ENCODE peak calls at places on chromosomes 4 and X, in four cellular contexts. N, V, Z and P are unnamed samples.

GRCh38 chr4:173489514-173489913 is 40.5 kb downstream of the HAND2 start:
- DNase-seq in V (no peak), N (no peak), Z (no peak), P (no peak)

GRCh38 chr4:166675411-166675810 is 558.9 kb downstream of the SPOCK3 start:
- DNase-seq in Z (no peak), N (no peak), V (no peak), P (peak)

GRCh38 chr4:39169426-39169825 is 12.9 kb upstream of the WDR19 start:
- DNase-seq in Z (no peak), V (no peak), N (no peak), P (no peak)

GRCh38 chrX:135981662-135982061 is 3.6 kb upstream of the SLC9A6 start:
- DNase-seq in N (no peak), V (no peak), Z (no peak), P (no peak)

GRCh38 chrX:74980802-74981201 is 55.5 kb upstream of the NEXMIF start:
- DNase-seq in N (no peak), Z (no peak), V (no peak), P (no peak)

GRCh38 chr4:80185787-80186548 is 11.3 kb upstream of the PRDM8 start:
- DNase-seq in V (no peak), N (no peak), Z (no peak), P (no peak)

GRCh38 chr4:31482691-31483090 is 762.5 kb downstream of the PCDH7 start:
- DNase-seq in Z (no peak), N (no peak), V (no peak), P (no peak)

GRCh38 chrX:125378205-125378604 is 58.5 kb downstream of the TEX13C start:
- DNase-seq in N (no peak), V (no peak), Z (no peak), P (peak)

GRCh38 chr4:98113005-98113404 is 30.3 kb downstream of the STPG2 start:
- DNase-seq in N (peak), Z (no peak), V (peak), P (peak)

GRCh38 chrX:10722804-10723364 is 102.5 kb upstream of the MID1 start:
- DNase-seq in V (peak), N (peak), Z (peak), P (peak)

GRCh38 chr4:150722908-150723362 is 141.0 kb downstream of the MAB21L2 start:
- DNase-seq in Z (no peak), N (no peak), V (no peak), P (peak)

GRCh38 chr4:104906274-104906673 is 240.4 kb upstream of the TET2 start:
- DNase-seq in V (no peak), Z (no peak), N (no peak), P (no peak)

GRCh38 chrX:150649096-150649870 is 43.9 kb upstream of the MTMR1 start:
- DNase-seq in N (no peak), V (peak), Z (no peak), P (no peak)

GRCh38 chrX:154486052-154486395 is 391 bp downstream of the UBL4A start:
- DNase-seq in N (peak), V (peak), Z (no peak), P (peak)

GRCh38 chr4:147599764-147600163 is 17.4 kb upstream of the TMEM184C start:
- DNase-seq in Z (no peak), N (no peak), V (peak), P (no peak)

GRCh38 chr4:68375667-68376559 is 26.0 kb upstream of the YTHDC1 start:
- DNase-seq in N (peak), V (peak), Z (peak), P (peak)